ENCODE peak calls at places on chromosome 18, in ten cellular contexts. One of them, this sample, is unnamed. For H3K4me1, the result is how much of the 10 kb centered on the place peaks cover.

GRCh38 chr18:13260114-13260926 is 41.8 kb downstream of the LDLRAD4 start:
- DNase-seq in Peyer's patch: peak
- DNase-seq in IMR-90: no peak
- DNase-seq in uterus: no peak
- DNase-seq in endothelial cell of umbilical vein: peak
- DNase-seq in sigmoid colon: no peak
- DNase-seq in breast epithelium: no peak
- DNase-seq in right lobe of liver: no peak
- DNase-seq in tibial nerve: peak
- DNase-seq in A549: no peak
- DNase-seq in this sample: no peak

GRCh38 chr18:59520569-59520968 is 161.5 kb upstream of the LMAN1 start:
- DNase-seq in Peyer's patch: no peak
- DNase-seq in IMR-90: no peak
- DNase-seq in uterus: no peak
- DNase-seq in endothelial cell of umbilical vein: peak
- DNase-seq in sigmoid colon: no peak
- DNase-seq in breast epithelium: no peak
- DNase-seq in right lobe of liver: no peak
- DNase-seq in tibial nerve: no peak
- DNase-seq in A549: no peak
- DNase-seq in this sample: no peak

GRCh38 chr18:12287684-12288405 is 20.2 kb upstream of the TUBB6 start:
- DNase-seq in Peyer's patch: peak
- DNase-seq in IMR-90: peak
- DNase-seq in uterus: peak
- DNase-seq in endothelial cell of umbilical vein: peak
- DNase-seq in sigmoid colon: peak
- DNase-seq in breast epithelium: peak
- DNase-seq in right lobe of liver: peak
- DNase-seq in tibial nerve: peak
- DNase-seq in A549: peak
- DNase-seq in this sample: no peak

GRCh38 chr18:58044370-58045264 is 591 bp downstream of the NEDD4L start:
- DNase-seq in Peyer's patch: peak
- DNase-seq in IMR-90: peak
- DNase-seq in uterus: peak
- DNase-seq in endothelial cell of umbilical vein: peak
- DNase-seq in sigmoid colon: peak
- DNase-seq in breast epithelium: peak
- DNase-seq in right lobe of liver: peak
- DNase-seq in tibial nerve: peak
- DNase-seq in A549: peak
- DNase-seq in this sample: peak

GRCh38 chr18:76620326-76620813 is 125.3 kb upstream of the ZNF516 start:
- DNase-seq in Peyer's patch: peak
- DNase-seq in IMR-90: peak
- DNase-seq in uterus: peak
- DNase-seq in endothelial cell of umbilical vein: peak
- DNase-seq in sigmoid colon: peak
- DNase-seq in breast epithelium: no peak
- DNase-seq in right lobe of liver: peak
- DNase-seq in tibial nerve: peak
- DNase-seq in A549: no peak
- DNase-seq in this sample: peak

GRCh38 chr18:64332851-64333250 is 184.0 kb upstream of the LINC00305 start:
- DNase-seq in Peyer's patch: no peak
- DNase-seq in IMR-90: no peak
- DNase-seq in uterus: no peak
- DNase-seq in endothelial cell of umbilical vein: peak
- DNase-seq in sigmoid colon: no peak
- DNase-seq in breast epithelium: no peak
- DNase-seq in right lobe of liver: no peak
- DNase-seq in tibial nerve: no peak
- DNase-seq in A549: no peak
- DNase-seq in this sample: no peak

GRCh38 chr18:75915941-75916640 is 488.6 kb upstream of the SMIM21 start:
- DNase-seq in Peyer's patch: no peak
- DNase-seq in IMR-90: no peak
- DNase-seq in uterus: peak
- DNase-seq in endothelial cell of umbilical vein: no peak
- DNase-seq in sigmoid colon: no peak
- DNase-seq in breast epithelium: no peak
- DNase-seq in right lobe of liver: no peak
- DNase-seq in tibial nerve: no peak
- DNase-seq in A549: no peak
- DNase-seq in this sample: no peak

GRCh38 chr18:28183418-28184078 is 6.6 kb upstream of the CDH2 start:
- DNase-seq in Peyer's patch: no peak
- DNase-seq in IMR-90: peak
- DNase-seq in uterus: no peak
- DNase-seq in endothelial cell of umbilical vein: no peak
- DNase-seq in sigmoid colon: no peak
- DNase-seq in breast epithelium: no peak
- DNase-seq in right lobe of liver: no peak
- DNase-seq in tibial nerve: no peak
- DNase-seq in A549: peak
- DNase-seq in this sample: no peak

GRCh38 chr18:80034068-80034851 is at the start of gene RBFA:
- DNase-seq in Peyer's patch: peak
- DNase-seq in IMR-90: peak
- DNase-seq in uterus: peak
- DNase-seq in endothelial cell of umbilical vein: peak
- DNase-seq in sigmoid colon: peak
- DNase-seq in breast epithelium: peak
- DNase-seq in right lobe of liver: peak
- DNase-seq in tibial nerve: peak
- DNase-seq in A549: peak
- DNase-seq in this sample: peak

GRCh38 chr18:41721103-41721502 is 233.9 kb upstream of the PIK3C3 start:
- DNase-seq in Peyer's patch: no peak
- DNase-seq in IMR-90: no peak
- DNase-seq in uterus: no peak
- DNase-seq in endothelial cell of umbilical vein: no peak
- DNase-seq in sigmoid colon: no peak
- DNase-seq in breast epithelium: no peak
- DNase-seq in right lobe of liver: no peak
- DNase-seq in tibial nerve: no peak
- DNase-seq in A549: no peak
- DNase-seq in this sample: no peak

GRCh38 chr18:40902436-40902835 is 1052.6 kb upstream of the PIK3C3 start:
- DNase-seq in Peyer's patch: no peak
- DNase-seq in IMR-90: no peak
- DNase-seq in uterus: no peak
- DNase-seq in endothelial cell of umbilical vein: no peak
- DNase-seq in sigmoid colon: no peak
- DNase-seq in breast epithelium: no peak
- DNase-seq in right lobe of liver: no peak
- DNase-seq in tibial nerve: no peak
- DNase-seq in A549: no peak
- DNase-seq in this sample: no peak

GRCh38 chr18:10739152-10739551 is 213.3 kb downstream of the NAPG start:
- DNase-seq in Peyer's patch: no peak
- DNase-seq in IMR-90: peak
- DNase-seq in uterus: no peak
- DNase-seq in endothelial cell of umbilical vein: no peak
- DNase-seq in sigmoid colon: no peak
- DNase-seq in breast epithelium: no peak
- DNase-seq in right lobe of liver: no peak
- DNase-seq in tibial nerve: no peak
- DNase-seq in A549: no peak
- DNase-seq in this sample: no peak

GRCh38 chr18:76490701-76491171 is 4.3 kb downstream of the ZNF516 start:
- DNase-seq in Peyer's patch: peak
- DNase-seq in IMR-90: peak
- DNase-seq in uterus: peak
- DNase-seq in endothelial cell of umbilical vein: peak
- DNase-seq in sigmoid colon: peak
- DNase-seq in breast epithelium: no peak
- DNase-seq in right lobe of liver: peak
- DNase-seq in tibial nerve: peak
- DNase-seq in A549: no peak
- DNase-seq in this sample: no peak

GRCh38 chr18:59996370-59996966 is 96.7 kb downstream of the PMAIP1 start:
- DNase-seq in Peyer's patch: peak
- DNase-seq in IMR-90: peak
- DNase-seq in uterus: no peak
- DNase-seq in endothelial cell of umbilical vein: peak
- DNase-seq in sigmoid colon: no peak
- DNase-seq in breast epithelium: no peak
- DNase-seq in right lobe of liver: no peak
- DNase-seq in tibial nerve: peak
- DNase-seq in A549: peak
- DNase-seq in this sample: no peak

GRCh38 chr18:55861266-55861665 is 273.3 kb upstream of the TCF4 start:
- DNase-seq in Peyer's patch: no peak
- DNase-seq in IMR-90: peak
- DNase-seq in uterus: no peak
- DNase-seq in endothelial cell of umbilical vein: peak
- DNase-seq in sigmoid colon: no peak
- DNase-seq in breast epithelium: no peak
- DNase-seq in right lobe of liver: no peak
- DNase-seq in tibial nerve: no peak
- DNase-seq in A549: peak
- DNase-seq in this sample: no peak

DNA sequence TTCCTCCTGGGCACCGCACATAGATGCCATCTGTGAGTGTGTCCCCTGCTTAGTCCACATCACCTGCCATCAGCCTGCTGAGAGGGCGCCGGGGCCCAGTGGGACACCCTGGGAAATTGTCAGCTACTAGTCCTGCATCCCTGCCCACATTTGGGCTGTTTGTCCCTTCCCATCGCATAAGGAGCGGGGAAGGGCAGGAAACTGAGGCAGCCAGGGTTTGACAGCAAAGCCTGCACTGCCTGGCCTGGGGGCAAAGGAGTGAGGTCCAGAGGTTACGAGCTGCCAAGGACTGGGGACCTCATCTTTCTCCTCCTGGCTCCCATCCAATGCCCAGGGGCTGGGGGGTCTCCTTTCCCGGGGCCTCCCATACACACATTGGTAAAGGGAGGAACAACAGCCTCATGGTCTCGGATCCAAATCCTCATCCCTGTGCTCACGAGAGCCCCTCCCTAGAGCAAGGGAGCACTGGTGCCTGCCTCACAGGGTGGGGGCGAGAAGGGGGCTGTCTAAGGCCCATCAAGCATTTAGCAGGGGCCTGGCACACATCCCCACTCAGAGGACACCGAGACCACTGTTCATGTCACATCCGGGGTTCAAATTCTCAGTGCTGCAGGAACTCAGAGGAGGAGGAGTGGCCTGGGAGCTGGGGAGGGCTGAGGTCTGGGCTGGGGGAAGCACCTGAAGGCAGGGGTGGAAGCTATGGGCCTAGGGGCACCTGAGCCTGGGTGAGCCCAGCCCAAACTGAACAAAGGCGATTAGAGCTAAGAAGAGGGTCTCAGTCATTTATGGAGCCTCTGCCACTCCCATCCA is 113.8 kb downstream of the SMAD7 start:
- DNase-seq in Peyer's patch: no peak
- DNase-seq in IMR-90: no peak
- DNase-seq in uterus: no peak
- DNase-seq in endothelial cell of umbilical vein: no peak
- DNase-seq in sigmoid colon: peak
- DNase-seq in breast epithelium: no peak
- DNase-seq in right lobe of liver: no peak
- DNase-seq in tibial nerve: no peak
- DNase-seq in A549: no peak
- DNase-seq in this sample: no peak
- H3K4me1 ChIP-seq in Peyer's patch: under half
- H3K4me1 ChIP-seq in IMR-90: under half
- H3K4me1 ChIP-seq in uterus: under half
- H3K4me1 ChIP-seq in endothelial cell of umbilical vein: half or more
- H3K4me1 ChIP-seq in sigmoid colon: under half
- H3K4me1 ChIP-seq in breast epithelium: under half
- H3K4me1 ChIP-seq in right lobe of liver: under half
- H3K4me1 ChIP-seq in tibial nerve: under half
- H3K4me1 ChIP-seq in A549: half or more
- H3K4me1 ChIP-seq in this sample: under half

DNA sequence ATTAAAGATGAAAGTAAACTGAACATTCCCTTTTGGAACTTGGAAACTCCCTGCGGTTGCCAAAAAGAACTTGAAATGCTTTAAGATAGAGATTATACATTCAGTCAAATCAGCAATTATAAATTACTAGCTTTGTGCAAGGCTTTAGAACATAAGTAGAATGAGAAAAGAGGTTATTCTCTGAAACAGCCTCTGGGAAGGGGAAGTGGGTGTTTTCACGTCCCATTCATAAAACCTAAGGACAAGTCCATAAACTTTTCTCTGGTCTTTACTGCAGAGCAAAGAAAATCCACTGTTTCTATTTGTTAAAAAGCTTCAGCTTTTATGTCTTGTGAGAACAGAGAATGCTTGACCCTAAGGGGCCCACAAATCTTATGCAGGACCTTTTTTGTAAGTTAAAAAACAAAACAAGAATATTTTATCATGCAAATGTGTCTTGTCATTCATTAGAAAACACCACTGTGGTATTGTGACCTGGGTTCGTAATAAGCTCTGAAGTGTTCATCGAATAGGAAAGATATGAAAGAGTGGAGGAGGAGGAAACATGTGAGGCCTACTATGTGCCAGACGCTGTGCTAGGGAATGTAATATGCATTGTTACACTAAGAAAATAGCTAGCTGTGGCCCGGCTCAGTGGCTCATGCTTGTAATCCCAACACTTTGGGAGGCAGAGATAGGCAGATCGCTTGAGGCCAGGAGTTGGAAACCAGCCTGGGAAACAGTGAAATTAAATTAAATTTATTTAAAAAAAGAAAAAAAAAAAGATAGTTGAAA is 49.4 kb upstream of the ZNF397 start:
- DNase-seq in Peyer's patch: no peak
- DNase-seq in IMR-90: no peak
- DNase-seq in uterus: no peak
- DNase-seq in endothelial cell of umbilical vein: no peak
- DNase-seq in sigmoid colon: no peak
- DNase-seq in breast epithelium: no peak
- DNase-seq in right lobe of liver: no peak
- DNase-seq in tibial nerve: no peak
- DNase-seq in A549: no peak
- DNase-seq in this sample: no peak
- H3K27ac ChIP-seq in Peyer's patch: no peak
- H3K27ac ChIP-seq in IMR-90: no peak
- H3K27ac ChIP-seq in uterus: no peak
- H3K27ac ChIP-seq in endothelial cell of umbilical vein: no peak
- H3K27ac ChIP-seq in sigmoid colon: no peak
- H3K27ac ChIP-seq in breast epithelium: no peak
- H3K27ac ChIP-seq in right lobe of liver: no peak
- H3K27ac ChIP-seq in tibial nerve: peak
- H3K27ac ChIP-seq in A549: no peak
- H3K27ac ChIP-seq in this sample: no peak

GRCh38 chr18:48929951-48930713 is 20.6 kb downstream of the SMAD7 start:
- DNase-seq in Peyer's patch: peak
- DNase-seq in IMR-90: peak
- DNase-seq in uterus: no peak
- DNase-seq in endothelial cell of umbilical vein: peak
- DNase-seq in sigmoid colon: peak
- DNase-seq in breast epithelium: no peak
- DNase-seq in right lobe of liver: no peak
- DNase-seq in tibial nerve: peak
- DNase-seq in A549: peak
- DNase-seq in this sample: no peak
- TF ChIP-seq POLR2A in Peyer's patch: no peak
- TF ChIP-seq POLR2A in IMR-90: peak
- TF ChIP-seq POLR2A in uterus: no peak
- TF ChIP-seq POLR2A in endothelial cell of umbilical vein: no peak
- TF ChIP-seq POLR2A in sigmoid colon: no peak
- TF ChIP-seq POLR2A in breast epithelium: no peak
- TF ChIP-seq POLR2A in right lobe of liver: no peak
- TF ChIP-seq POLR2A in tibial nerve: no peak
- TF ChIP-seq POLR2A in A549: no peak
- TF ChIP-seq POLR2A in this sample: no peak

GRCh38 chr18:2901405-2901989 is 54.7 kb downstream of the EMILIN2 start:
- DNase-seq in Peyer's patch: peak
- DNase-seq in IMR-90: peak
- DNase-seq in uterus: peak
- DNase-seq in endothelial cell of umbilical vein: no peak
- DNase-seq in sigmoid colon: no peak
- DNase-seq in breast epithelium: no peak
- DNase-seq in right lobe of liver: no peak
- DNase-seq in tibial nerve: no peak
- DNase-seq in A549: no peak
- DNase-seq in this sample: no peak
- H3K4me1 ChIP-seq in Peyer's patch: under half
- H3K4me1 ChIP-seq in IMR-90: under half
- H3K4me1 ChIP-seq in uterus: under half
- H3K4me1 ChIP-seq in endothelial cell of umbilical vein: under half
- H3K4me1 ChIP-seq in sigmoid colon: under half
- H3K4me1 ChIP-seq in breast epithelium: under half
- H3K4me1 ChIP-seq in right lobe of liver: under half
- H3K4me1 ChIP-seq in tibial nerve: under half
- H3K4me1 ChIP-seq in A549: under half
- H3K4me1 ChIP-seq in this sample: under half

This sample was measured in esophagus squamous epithelium.